ENCODE peak calls at places on chromosome 12, in six cellular contexts. Y is fibroblast of lung, G is A172, O is breast epithelium, C is hypothalamus, B is spleen. Q is an unnamed sample.

GRCh38 chr12:82993610-82994009 is 306.9 kb downstream of the TMTC2 start:
- DNase-seq in Y (no peak), G (no peak), O (no peak), C (no peak), B (no peak), Q (no peak)

GRCh38 chr12:114397978-114398881 is 7.7 kb downstream of the TBX5 start:
- DNase-seq in Y (no peak), G (no peak), O (no peak), C (no peak), B (no peak), Q (peak)

GRCh38 chr12:80708535-80709328 is 1.3 kb downstream of the MYF6 start:
- DNase-seq in Y (peak), G (no peak), O (no peak), C (no peak), B (no peak), Q (no peak)

GRCh38 chr12:108063192-108063591 is 65.9 kb upstream of the WSCD2 start:
- DNase-seq in Y (no peak), G (no peak), O (no peak), C (no peak), B (no peak), Q (no peak)

GRCh38 chr12:107660230-107660629 is 25.4 kb upstream of the PWP1 start:
- DNase-seq in Y (no peak), G (no peak), O (no peak), C (no peak), B (no peak), Q (peak)

GRCh38 chr12:106759526-106760183 is 14.8 kb upstream of the RIC8B start:
- DNase-seq in Y (no peak), G (no peak), O (no peak), C (no peak), B (no peak), Q (no peak)

GRCh38 chr12:66688836-66689439 is 10.1 kb upstream of the GRIP1 start:
- DNase-seq in Y (peak), G (peak), O (no peak), C (no peak), B (no peak), Q (no peak)

GRCh38 chr12:45553204-45553603 is 176.3 kb upstream of the ARID2 start:
- DNase-seq in Y (peak), G (no peak), O (no peak), C (no peak), B (no peak), Q (no peak)

GRCh38 chr12:179885-180284 is 34.1 kb downstream of the SLC6A12 start:
- DNase-seq in Y (no peak), G (no peak), O (no peak), C (no peak), B (no peak), Q (no peak)

GRCh38 chr12:76449572-76449971 is 101.4 kb upstream of the BBS10 start:
- DNase-seq in Y (peak), G (peak), O (no peak), C (no peak), B (no peak), Q (no peak)

GRCh38 chr12:41962171-41962572 is 182.5 kb downstream of the GXYLT1 start:
- DNase-seq in Y (no peak), G (no peak), O (no peak), C (peak), B (peak), Q (no peak)

GRCh38 chr12:62603811-62604098 is 137.1 kb downstream of the MON2 start:
- DNase-seq in Y (no peak), G (no peak), O (no peak), C (no peak), B (no peak), Q (peak)

GRCh38 chr12:18683603-18684002 is 54.2 kb downstream of the PLCZ1 start:
- DNase-seq in Y (peak), G (peak), O (no peak), C (no peak), B (no peak), Q (no peak)

GRCh38 chr12:10559241-10559640 is 53.6 kb downstream of the EIF2S3B start:
- DNase-seq in Y (no peak), G (no peak), O (no peak), C (no peak), B (peak), Q (no peak)

GRCh38 chr12:131454418-131455217 is 256.3 kb upstream of the SFSWAP start:
- DNase-seq in Y (no peak), G (no peak), O (no peak), C (no peak), B (peak), Q (peak)